ENCODE peak calls at places on chromosomes 13 and 19, in six cellular contexts. One of them, this sample, is unnamed.

GRCh38 chr13:51912091-51912490 is 50.3 kb downstream of the CCDC70 start:
- DNase-seq in retina: no peak
- DNase-seq in MCF 10A: no peak
- DNase-seq in neural progenitor cell: no peak
- DNase-seq in stimulated activated naive CD4-positive, alpha-beta T cell: no peak
- DNase-seq in IMR-90: no peak
- DNase-seq in this sample: peak

GRCh38 chr13:67549331-67549730 is 319.2 kb upstream of the PCDH9 start:
- DNase-seq in stimulated activated naive CD4-positive, alpha-beta T cell: no peak
- DNase-seq in MCF 10A: peak
- DNase-seq in retina: no peak
- DNase-seq in neural progenitor cell: no peak
- DNase-seq in IMR-90: peak
- DNase-seq in this sample: no peak

GRCh38 chr13:92530364-92530763 is 696.2 kb upstream of the GPC6 start:
- DNase-seq in MCF 10A: no peak
- DNase-seq in IMR-90: peak
- DNase-seq in stimulated activated naive CD4-positive, alpha-beta T cell: no peak
- DNase-seq in neural progenitor cell: peak
- DNase-seq in retina: no peak
- DNase-seq in this sample: no peak

GRCh38 chr19:17260842-17261325 is 3.7 kb downstream of the USHBP1 start:
- DNase-seq in stimulated activated naive CD4-positive, alpha-beta T cell: peak
- DNase-seq in IMR-90: peak
- DNase-seq in MCF 10A: peak
- DNase-seq in retina: peak
- DNase-seq in neural progenitor cell: peak
- DNase-seq in this sample: peak

GRCh38 chr13:50225188-50226155 is 210.2 kb downstream of the KCNRG start:
- DNase-seq in retina: peak
- DNase-seq in neural progenitor cell: peak
- DNase-seq in MCF 10A: no peak
- DNase-seq in stimulated activated naive CD4-positive, alpha-beta T cell: no peak
- DNase-seq in IMR-90: no peak
- DNase-seq in this sample: no peak

GRCh38 chr13:29991343-29991742 is 140.9 kb upstream of the UBL3 start:
- DNase-seq in retina: no peak
- DNase-seq in MCF 10A: peak
- DNase-seq in IMR-90: peak
- DNase-seq in stimulated activated naive CD4-positive, alpha-beta T cell: no peak
- DNase-seq in neural progenitor cell: no peak
- DNase-seq in this sample: no peak

GRCh38 chr13:30968734-30969335 is 36.4 kb downstream of the TEX26 start:
- DNase-seq in IMR-90: peak
- DNase-seq in neural progenitor cell: no peak
- DNase-seq in retina: no peak
- DNase-seq in stimulated activated naive CD4-positive, alpha-beta T cell: no peak
- DNase-seq in MCF 10A: no peak
- DNase-seq in this sample: no peak

GRCh38 chr19:2478324-2478755 is 2.4 kb downstream of the GADD45B start:
- DNase-seq in neural progenitor cell: peak
- DNase-seq in stimulated activated naive CD4-positive, alpha-beta T cell: peak
- DNase-seq in IMR-90: peak
- DNase-seq in retina: peak
- DNase-seq in MCF 10A: peak
- DNase-seq in this sample: peak

GRCh38 chr13:102597029-102598015 is 536 bp downstream of the TPP2 start:
- DNase-seq in MCF 10A: peak
- DNase-seq in stimulated activated naive CD4-positive, alpha-beta T cell: no peak
- DNase-seq in IMR-90: peak
- DNase-seq in neural progenitor cell: peak
- DNase-seq in retina: peak
- DNase-seq in this sample: peak

GRCh38 chr13:102405499-102406079 is 3.7 kb upstream of the FGF14 start:
- DNase-seq in retina: no peak
- DNase-seq in neural progenitor cell: peak
- DNase-seq in IMR-90: peak
- DNase-seq in MCF 10A: peak
- DNase-seq in stimulated activated naive CD4-positive, alpha-beta T cell: no peak
- DNase-seq in this sample: no peak

GRCh38 chr19:34667349-34668076 is 9.4 kb downstream of the SCGB2B2 start:
- DNase-seq in IMR-90: peak
- DNase-seq in retina: no peak
- DNase-seq in stimulated activated naive CD4-positive, alpha-beta T cell: no peak
- DNase-seq in neural progenitor cell: no peak
- DNase-seq in MCF 10A: peak
- DNase-seq in this sample: no peak

GRCh38 chr13:63853816-63854215 is 2438.2 kb upstream of the PCDH20 start:
- DNase-seq in retina: no peak
- DNase-seq in IMR-90: no peak
- DNase-seq in stimulated activated naive CD4-positive, alpha-beta T cell: no peak
- DNase-seq in MCF 10A: no peak
- DNase-seq in neural progenitor cell: no peak
- DNase-seq in this sample: no peak

This sample was measured in head of caudate nucleus.